ENCODE peak calls at places on chromosome 14, in four cellular contexts. X, K, Z and F are unnamed samples.

GRCh38 chr14:76984297-76984696 is 44.2 kb downstream of the IRF2BPL start:
- DNase-seq in X (no peak), K (no peak), Z (no peak), F (no peak)

GRCh38 chr14:78083837-78084236 is 86.3 kb upstream of the NRXN3 start:
- DNase-seq in X (no peak), K (no peak), Z (no peak), F (no peak)

GRCh38 chr14:60003991-60004390 is 84.0 kb downstream of the LRRC9 start:
- DNase-seq in X (no peak), K (no peak), Z (peak), F (no peak)

GRCh38 chr14:94581127-94581999 is at the start of gene SERPINA5:
- DNase-seq in X (no peak), K (peak), Z (peak), F (no peak)

GRCh38 chr14:28151931-28152330 is 614.7 kb upstream of the FOXG1 start:
- DNase-seq in X (no peak), K (no peak), Z (no peak), F (no peak)

GRCh38 chr14:105507247-105507646 is 16.2 kb downstream of the TEDC1 start:
- DNase-seq in X (no peak), K (no peak), Z (no peak), F (no peak)

GRCh38 chr14:101110729-101111619 is 207.5 kb upstream of the RTL1 start:
- DNase-seq in X (no peak), K (peak), Z (no peak), F (peak)

GRCh38 chr14:104424406-104425072 is 155.0 kb upstream of the C14orf180 start:
- DNase-seq in X (no peak), K (peak), Z (no peak), F (no peak)

GRCh38 chr14:99729991-99730875 is 46.1 kb downstream of the CYP46A1 start:
- DNase-seq in X (peak), K (peak), Z (peak), F (peak)

GRCh38 chr14:75562494-75562893 is 15.9 kb upstream of the FLVCR2 start:
- DNase-seq in X (no peak), K (no peak), Z (no peak), F (no peak)

GRCh38 chr14:99064262-99064954 is 207.6 kb downstream of the BCL11B start:
- DNase-seq in X (no peak), K (no peak), Z (no peak), F (no peak)

GRCh38 chr14:50607181-50607580 is 47.2 kb downstream of the ATL1 start:
- DNase-seq in X (peak), K (no peak), Z (no peak), F (no peak)

GRCh38 chr14:58574623-58575022 is 63.1 kb upstream of the DACT1 start:
- DNase-seq in X (no peak), K (no peak), Z (no peak), F (no peak)

GRCh38 chr14:40656301-40656700 is 950.4 kb upstream of the LRFN5 start:
- DNase-seq in X (no peak), K (no peak), Z (no peak), F (no peak)

GRCh38 chr14:100446572-100446971 is 123.4 kb downstream of the SLC25A47 start:
- DNase-seq in X (no peak), K (no peak), Z (no peak), F (no peak)

GRCh38 chr14:20680843-20681347 is 3.5 kb upstream of the RNASE4 start:
- DNase-seq in X (no peak), K (no peak), Z (no peak), F (peak)

GRCh38 chr14:32329146-32329545 is at the start of gene AKAP6:
- DNase-seq in X (no peak), K (peak), Z (no peak), F (no peak)

GRCh38 chr14:63388766-63389431 is 70.2 kb upstream of the GPHB5 start:
- DNase-seq in X (peak), K (peak), Z (peak), F (peak)

GRCh38 chr14:91835197-91835919 is 32.0 kb downstream of the TC2N start:
- DNase-seq in X (no peak), K (no peak), Z (no peak), F (peak)

GRCh38 chr14:33839193-33840076 is 111.4 kb downstream of the EGLN3 start:
- DNase-seq in X (peak), K (peak), Z (peak), F (peak)

GRCh38 chr14:35394326-35394725 is 10.2 kb downstream of the NFKBIA start:
- DNase-seq in X (no peak), K (no peak), Z (peak), F (no peak)

GRCh38 chr14:105419305-105420091 is at the start of gene MTA1:
- DNase-seq in X (peak), K (peak), Z (peak), F (peak)

GRCh38 chr14:103890836-103891666 is 37.2 kb upstream of the TDRD9 start:
- DNase-seq in X (no peak), K (peak), Z (peak), F (no peak)

GRCh38 chr14:71261206-71261605 is 353.9 kb downstream of the PCNX1 start:
- DNase-seq in X (peak), K (no peak), Z (no peak), F (no peak)

GRCh38 chr14:104563191-104563741 is 16.3 kb upstream of the C14orf180 start:
- DNase-seq in X (no peak), K (peak), Z (no peak), F (no peak)

GRCh38 chr14:77296155-77296554 is 24.5 kb downstream of the POMT2 start:
- DNase-seq in X (no peak), K (no peak), Z (no peak), F (no peak)

GRCh38 chr14:28609228-28609828 is 157.3 kb upstream of the FOXG1 start:
- DNase-seq in X (peak), K (peak), Z (peak), F (peak)

GRCh38 chr14:74706101-74706500 is 6.8 kb downstream of the AREL1 start:
- DNase-seq in X (no peak), K (no peak), Z (no peak), F (no peak)

GRCh38 chr14:102849522-102850379 is 72.5 kb downstream of the TRAF3 start:
- DNase-seq in X (peak), K (peak), Z (no peak), F (peak)

GRCh38 chr14:29548948-29549370 is 378.7 kb downstream of the PRKD1 start:
- DNase-seq in X (peak), K (peak), Z (peak), F (no peak)

GRCh38 chr14:53384536-53384935 is 231.4 kb upstream of the DDHD1 start:
- DNase-seq in X (no peak), K (no peak), Z (no peak), F (no peak)

GRCh38 chr14:93100098-93100497 is 15.6 kb downstream of the ITPK1 start:
- DNase-seq in X (no peak), K (no peak), Z (no peak), F (no peak)

DNA sequence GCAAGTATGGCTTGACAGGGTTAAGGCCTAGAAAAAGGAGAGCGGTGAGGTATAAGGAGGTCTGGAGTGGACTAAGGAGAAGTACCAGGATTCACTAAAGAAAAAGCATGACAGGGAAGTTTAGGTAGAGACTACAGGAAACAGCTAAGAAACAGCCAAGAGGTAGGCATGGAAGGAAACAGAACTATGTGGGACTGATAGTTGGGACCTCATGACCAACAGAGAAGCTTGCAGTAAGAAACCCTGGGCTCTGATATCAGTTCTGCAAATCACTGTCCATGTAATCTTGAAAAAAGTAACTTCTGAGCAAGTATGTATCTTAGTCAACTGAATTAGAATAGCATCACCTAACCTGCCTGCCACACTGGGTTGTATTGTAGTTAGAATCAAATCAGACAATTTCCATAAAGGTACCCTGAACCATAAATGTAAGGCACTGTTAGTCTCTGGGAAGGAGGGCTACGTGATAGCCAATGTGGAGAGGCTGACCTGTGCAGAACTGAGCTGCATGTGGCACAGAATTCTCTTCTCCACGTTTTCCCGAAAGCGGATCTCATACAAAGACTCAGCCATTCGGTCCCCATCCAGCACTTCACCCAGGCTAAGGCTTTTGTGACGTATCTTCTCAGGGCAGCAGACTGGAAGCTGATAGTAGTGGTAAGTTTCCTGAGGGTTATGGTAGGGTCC is 912 bp downstream of the TM9SF1 start:
- DNase-seq in X (no peak), K (no peak), Z (no peak), F (no peak)
- H3K9ac ChIP-seq in X (peak), K (peak), Z (peak), F (peak)

DNA sequence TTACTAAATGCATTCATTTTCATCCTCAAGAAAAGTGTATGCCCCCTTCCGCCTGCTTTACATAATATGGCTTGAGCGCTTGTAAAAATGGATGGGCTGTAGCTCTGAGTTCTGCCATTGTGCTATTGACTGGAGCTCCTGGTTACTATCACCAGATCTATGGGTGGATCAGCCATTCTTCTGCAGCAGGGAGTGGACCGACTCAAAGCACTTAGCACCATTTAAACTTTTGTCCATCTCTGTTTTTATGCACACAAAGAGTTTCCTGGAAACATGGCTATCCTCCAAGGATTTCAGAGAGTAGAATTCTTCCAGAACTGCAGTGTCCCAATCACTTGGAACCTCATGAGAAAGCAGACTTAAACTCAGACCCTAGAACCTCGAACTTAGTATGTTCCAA is 4.5 kb upstream of the NUMB start:
- DNase-seq in X (no peak), K (peak), Z (no peak), F (no peak)
- H3K4me3 ChIP-seq in X (no peak), K (no peak), Z (peak), F (peak)

DNA sequence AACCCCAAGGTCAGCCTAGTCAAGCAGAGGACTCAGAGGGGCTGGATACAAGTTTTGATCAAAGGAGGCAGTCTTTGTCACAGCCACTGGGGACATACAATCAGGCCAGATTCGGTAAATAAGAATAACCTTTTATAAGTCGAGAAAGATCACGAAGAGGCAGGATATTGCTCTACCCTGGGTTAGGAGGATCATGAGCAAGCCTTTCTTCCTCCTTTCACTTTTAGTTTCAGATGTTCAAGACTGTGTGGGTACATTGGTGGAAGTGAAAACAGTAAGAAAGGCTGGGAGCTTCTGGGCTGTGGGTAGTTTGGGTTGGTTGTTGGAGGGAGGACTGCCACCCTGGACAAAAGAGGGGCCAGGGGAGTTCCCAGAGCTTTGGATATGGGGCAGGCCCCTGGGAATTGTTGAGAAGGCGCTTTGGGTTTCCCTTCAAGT is 127.7 kb downstream of the SNAPC1 start:
- DNase-seq in X (no peak), K (no peak), Z (no peak), F (no peak)
- TF ChIP-seq CTCF in X (no peak), K (no peak), Z (no peak), F (no peak)

DNA sequence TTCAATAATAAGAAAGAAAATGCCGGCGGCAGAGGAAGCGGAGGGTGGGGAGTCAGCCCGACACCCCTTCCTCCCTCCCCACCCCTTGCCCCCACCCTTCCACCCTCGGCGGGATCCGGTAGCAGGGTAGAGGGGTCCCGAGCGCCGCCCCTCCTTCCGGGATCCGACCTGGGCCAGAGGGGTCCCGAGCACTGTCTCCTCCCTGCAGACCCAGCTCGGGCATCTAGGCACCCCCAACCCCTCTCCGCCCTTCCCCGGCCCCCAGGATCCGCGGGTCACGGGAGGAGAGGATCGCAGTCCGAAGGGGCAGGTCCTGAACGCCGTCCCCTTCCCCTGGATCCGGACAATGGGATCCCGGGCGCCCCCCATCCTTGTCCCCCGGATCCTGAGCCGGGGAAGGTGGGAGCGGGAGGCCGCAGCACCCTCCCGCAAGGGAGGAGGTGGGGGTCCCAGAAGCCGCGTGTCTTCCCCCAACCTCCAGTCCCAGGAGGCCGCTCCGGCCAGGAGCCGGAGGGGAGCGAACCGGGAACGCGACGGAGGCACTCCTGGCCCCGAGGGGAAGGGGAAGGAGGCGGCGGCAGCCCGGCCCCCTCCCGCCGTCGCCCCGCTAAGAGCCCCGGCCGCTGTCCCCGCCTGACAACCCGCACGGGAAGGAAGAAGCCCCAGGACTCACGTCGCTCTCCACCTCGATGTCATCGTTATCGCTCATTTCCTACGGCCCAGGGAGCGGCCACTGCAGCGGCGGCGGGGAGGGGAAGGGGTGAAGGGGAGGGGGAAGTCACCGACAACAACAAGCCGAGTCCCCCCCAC is 481 bp downstream of the MAX start:
- DNase-seq in X (no peak), K (peak), Z (no peak), F (peak)
- H3K9ac ChIP-seq in X (peak), K (peak), Z (peak), F (peak)

GRCh38 chr14:89367449-89368120 is 49.4 kb downstream of the FOXN3 start:
- DNase-seq in X (no peak), K (no peak), Z (no peak), F (peak)
- H3K4me3 ChIP-seq in X (no peak), K (no peak), Z (no peak), F (no peak)

DNA sequence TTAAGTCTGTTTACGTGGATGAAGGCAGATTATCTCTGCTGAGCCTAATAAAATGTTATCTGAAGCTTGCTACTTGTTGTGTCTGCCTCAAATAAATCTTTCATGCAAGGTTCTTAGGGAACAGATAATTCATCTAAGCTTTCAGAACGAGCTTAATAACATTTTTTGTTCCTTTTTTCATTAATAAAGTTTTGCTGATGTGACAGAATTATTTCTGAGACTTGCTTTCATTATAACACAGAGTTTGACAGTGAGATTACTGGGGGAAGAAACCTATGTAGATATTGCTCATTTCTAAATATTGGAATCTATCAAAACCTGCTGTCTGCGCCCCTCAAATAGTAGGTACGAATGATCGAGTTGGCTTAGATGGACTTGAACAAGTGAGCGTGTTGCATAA is 948.7 kb upstream of the SEL1L start:
- DNase-seq in X (no peak), K (no peak), Z (no peak), F (no peak)
- TF ChIP-seq CTCF in X (no peak), K (no peak), Z (no peak), F (no peak)

GRCh38 chr14:68547305-68548193 is 245.3 kb downstream of the ZFP36L1 start:
- DNase-seq in X (peak), K (no peak), Z (no peak), F (no peak)
- H3K9ac ChIP-seq in X (peak), K (peak), Z (no peak), F (peak)

GRCh38 chr14:38311655-38312054 is 55.8 kb upstream of the CLEC14A start:
- DNase-seq in X (no peak), K (no peak), Z (no peak), F (no peak)
- H3K4me3 ChIP-seq in X (no peak), K (no peak), Z (no peak), F (no peak)